ENCODE peak calls at places on chromosomes 12 and 14, in ten cellular contexts. T is dorsolateral prefrontal cortex; P is pons; D is Calu3; A is stimulated activated CD4-positive, alpha-beta T cell treated with anti-CD3 and anti-CD28 coated beads, Interleukin-4, amount 100 ng/mL, for 48 hours; L is cardiac muscle cell; F is prostate gland; O is LNCaP clone FGC; M is GM10248; V is mucosa of descending colon. N is an unnamed sample.

GRCh38 chr12:70920251-70920851 is at the start of gene PTPRR:
- DNase-seq in T (peak), P (peak), D (peak), A (no peak), L (peak), F (no peak), O (no peak), M (no peak), V (no peak), N (no peak)

GRCh38 chr12:55624056-55624455 is 12.6 kb upstream of the OR10P1 start:
- DNase-seq in T (no peak), P (no peak), D (no peak), A (no peak), L (no peak), F (no peak), O (no peak), M (no peak), V (no peak), N (no peak)

GRCh38 chr12:27564612-27565213 is 40.7 kb downstream of the PPFIBP1 start:
- DNase-seq in T (no peak), P (peak), D (no peak), A (no peak), L (no peak), F (no peak), O (no peak), M (no peak), V (no peak), N (no peak)

GRCh38 chr14:33297565-33297964 is 358.9 kb downstream of the NPAS3 start:
- DNase-seq in T (no peak), P (no peak), D (no peak), A (no peak), L (no peak), F (no peak), O (no peak), M (no peak), V (no peak), N (no peak)

GRCh38 chr14:31842905-31843304 is 234.2 kb upstream of the ARHGAP5 start:
- DNase-seq in T (no peak), P (peak), D (no peak), A (no peak), L (no peak), F (no peak), O (no peak), M (no peak), V (no peak), N (no peak)

GRCh38 chr12:122366685-122367475 is 55.6 kb downstream of the CLIP1 start:
- DNase-seq in T (no peak), P (peak), D (no peak), A (no peak), L (no peak), F (no peak), O (peak), M (no peak), V (no peak), N (no peak)

GRCh38 chr12:89566615-89567014 is 40.8 kb upstream of the POC1B start:
- DNase-seq in T (no peak), P (no peak), D (no peak), A (no peak), L (peak), F (no peak), O (no peak), M (no peak), V (no peak), N (no peak)

GRCh38 chr14:29518335-29518734 is 409.3 kb downstream of the PRKD1 start:
- DNase-seq in T (no peak), P (no peak), D (no peak), A (no peak), L (no peak), F (no peak), O (no peak), M (no peak), V (no peak), N (no peak)

GRCh38 chr14:68297011-68297410 is 477.4 kb downstream of the RAD51B start:
- DNase-seq in T (no peak), P (no peak), D (no peak), A (no peak), L (no peak), F (no peak), O (no peak), M (no peak), V (no peak), N (no peak)

GRCh38 chr12:81668475-81668874 is 90.7 kb downstream of the PPFIA2 start:
- DNase-seq in T (peak), P (peak), D (peak), A (no peak), L (no peak), F (no peak), O (no peak), M (no peak), V (no peak), N (no peak)

GRCh38 chr14:80446356-80446755 is 235.1 kb upstream of the DIO2 start:
- DNase-seq in T (no peak), P (no peak), D (no peak), A (no peak), L (no peak), F (no peak), O (no peak), M (no peak), V (no peak), N (no peak)

GRCh38 chr12:80445083-80445482 is 1.0 kb downstream of the PTPRQ start:
- DNase-seq in T (no peak), P (no peak), D (no peak), A (no peak), L (no peak), F (no peak), O (no peak), M (no peak), V (no peak), N (no peak)

GRCh38 chr12:66388512-66388911 is 86.2 kb downstream of the HELB start:
- DNase-seq in T (no peak), P (peak), D (no peak), A (no peak), L (no peak), F (no peak), O (no peak), M (no peak), V (no peak), N (no peak)

GRCh38 chr14:97149775-97150174 is 352.6 kb downstream of the VRK1 start:
- DNase-seq in T (no peak), P (no peak), D (no peak), A (no peak), L (no peak), F (no peak), O (no peak), M (no peak), V (no peak), N (no peak)

GRCh38 chr12:89889051-89889450 is 180.4 kb upstream of the ATP2B1 start:
- DNase-seq in T (no peak), P (no peak), D (no peak), A (no peak), L (no peak), F (no peak), O (no peak), M (no peak), V (no peak), N (no peak)

GRCh38 chr14:92143309-92143708 is 21.5 kb downstream of the CPSF2 start:
- DNase-seq in T (no peak), P (no peak), D (no peak), A (no peak), L (no peak), F (no peak), O (no peak), M (no peak), V (no peak), N (no peak)

GRCh38 chr12:10285919-10286318 is 21.8 kb upstream of the KLRD1 start:
- DNase-seq in T (no peak), P (no peak), D (no peak), A (no peak), L (no peak), F (no peak), O (no peak), M (no peak), V (no peak), N (no peak)

GRCh38 chr12:53963434-53964314 is 9.0 kb downstream of the HOXC12 start:
- DNase-seq in T (no peak), P (no peak), D (no peak), A (no peak), L (no peak), F (no peak), O (no peak), M (no peak), V (no peak), N (no peak)

GRCh38 chr14:54211562-54212308 is 185.1 kb upstream of the CDKN3 start:
- DNase-seq in T (no peak), P (no peak), D (no peak), A (no peak), L (no peak), F (no peak), O (no peak), M (no peak), V (no peak), N (no peak)